ENCODE peak calls at places on chromosomes 5 and 9, in four cellular contexts. I is HT1080; H is ovary; W is stimulated activated CD4-positive, alpha-beta T cell treated with anti-CD3 and anti-CD28 coated beads, Interleukin-1b, Interleukin-23, amount 100 ng/mL, for 48 hours. V is an unnamed sample.

GRCh38 chr5:119515192-119515591 is 62.9 kb downstream of the HSD17B4 start:
- DNase-seq in I (peak), H (no peak), W (no peak), V (no peak)

GRCh38 chr5:73296772-73297171 is 123.8 kb downstream of the TMEM174 start:
- DNase-seq in I (peak), H (no peak), W (no peak), V (no peak)

GRCh38 chr5:40681351-40682311 is 1.9 kb downstream of the PTGER4 start:
- DNase-seq in I (no peak), H (no peak), W (peak), V (no peak)

GRCh38 chr9:121282309-121283071 is 14.5 kb downstream of the GSN start:
- DNase-seq in I (no peak), H (peak), W (no peak), V (no peak)

GRCh38 chr9:90890146-90890545 is 88.5 kb downstream of the SYK start:
- DNase-seq in I (no peak), H (no peak), W (no peak), V (no peak)

GRCh38 chr5:154237946-154238345 is 47.4 kb downstream of the GALNT10 start:
- DNase-seq in I (no peak), H (no peak), W (no peak), V (no peak)

GRCh38 chr9:114007991-114008666 is 70.0 kb downstream of the AMBP start:
- DNase-seq in I (no peak), H (peak), W (no peak), V (peak)

GRCh38 chr5:155727512-155728145 is 599.3 kb upstream of the SGCD start:
- DNase-seq in I (no peak), H (no peak), W (no peak), V (no peak)

GRCh38 chr9:127968717-127969383 is 11.9 kb downstream of the EEIG1 start:
- DNase-seq in I (peak), H (peak), W (no peak), V (no peak)

GRCh38 chr5:154198611-154199230 is 8.2 kb downstream of the GALNT10 start:
- DNase-seq in I (peak), H (no peak), W (no peak), V (no peak)

GRCh38 chr5:179337227-179338122 is 7.8 kb downstream of the ADAMTS2 start:
- DNase-seq in I (no peak), H (no peak), W (no peak), V (no peak)

GRCh38 chr5:7763621-7764072 is 87.3 kb downstream of the CFAP90 start:
- DNase-seq in I (no peak), H (no peak), W (no peak), V (peak)

GRCh38 chr5:65332591-65332990 is 149.1 kb downstream of the ADAMTS6 start:
- DNase-seq in I (no peak), H (no peak), W (no peak), V (no peak)

GRCh38 chr5:61687371-61687770 is 355.3 kb downstream of the ZSWIM6 start:
- DNase-seq in I (no peak), H (no peak), W (no peak), V (no peak)

GRCh38 chr5:10454591-10455272 is 13.1 kb downstream of the ROPN1L start:
- DNase-seq in I (peak), H (no peak), W (no peak), V (no peak)

GRCh38 chr5:1477341-1477740 is 32.1 kb upstream of the SLC6A3 start:
- DNase-seq in I (no peak), H (no peak), W (no peak), V (no peak)